ENCODE peak calls at places on chromosomes 7 and 10, in four cellular contexts. B is neuronal stem cell, J is IMR-90, T is H9. H is an unnamed sample.

GRCh38 chr10:92222603-92223275 is 68.1 kb downstream of the CPEB3 start:
- DNase-seq in T (no peak), J (peak; percentile 75), B (no peak), H (no peak)

GRCh38 chr7:99679400-99680191 is at the start of gene CYP3A5:
- DNase-seq in B (no peak), J (no peak), T (no peak), H (no peak)

GRCh38 chr10:2981361-2981801 is 86.0 kb upstream of the PFKP start:
- DNase-seq in J (no peak), B (no peak), T (peak; percentile 41), H (no peak)

GRCh38 chr10:70588852-70589570 is 13.5 kb downstream of the PRF1 start:
- DNase-seq in J (no peak), B (no peak), T (no peak), H (no peak)

GRCh38 chr10:51498424-51498823 is 201.0 kb downstream of the CSTF2T start:
- DNase-seq in J (no peak), B (no peak), T (no peak), H (no peak)

GRCh38 chr7:16695621-16696237 is 49.7 kb downstream of the BZW2 start:
- DNase-seq in T (no peak), J (peak; percentile 73), B (peak; percentile 18), H (peak; percentile 85)

GRCh38 chr7:24049296-24049695 is 234.7 kb upstream of the NPY start:
- DNase-seq in J (no peak), T (no peak), B (no peak), H (no peak)

GRCh38 chr10:125562737-125563136 is 120.2 kb downstream of the TEX36 start:
- DNase-seq in T (peak; percentile 52), J (no peak), B (no peak), H (no peak)

GRCh38 chr7:145224775-145225174 is 388.9 kb upstream of the TPK1 start:
- DNase-seq in T (peak; percentile 33), B (no peak), J (no peak), H (no peak)

GRCh38 chr7:135188298-135188984 is 17.9 kb upstream of the CYREN start:
- DNase-seq in T (no peak), J (no peak), B (no peak), H (no peak)
- H3K27ac ChIP-seq in T (no peak overlapping the region), J (no peak overlapping the region), B (no peak overlapping the region), H (no peak overlapping the region)

GRCh38 chr10:128031216-128031615 is 95.0 kb downstream of the MKI67 start:
- DNase-seq in J (no peak), B (no peak), T (no peak), H (no peak)
- H2BK120ac ChIP-seq in J (no peak overlapping the region), B (no peak overlapping the region), T (no peak overlapping the region), H (no peak overlapping the region)

DNA sequence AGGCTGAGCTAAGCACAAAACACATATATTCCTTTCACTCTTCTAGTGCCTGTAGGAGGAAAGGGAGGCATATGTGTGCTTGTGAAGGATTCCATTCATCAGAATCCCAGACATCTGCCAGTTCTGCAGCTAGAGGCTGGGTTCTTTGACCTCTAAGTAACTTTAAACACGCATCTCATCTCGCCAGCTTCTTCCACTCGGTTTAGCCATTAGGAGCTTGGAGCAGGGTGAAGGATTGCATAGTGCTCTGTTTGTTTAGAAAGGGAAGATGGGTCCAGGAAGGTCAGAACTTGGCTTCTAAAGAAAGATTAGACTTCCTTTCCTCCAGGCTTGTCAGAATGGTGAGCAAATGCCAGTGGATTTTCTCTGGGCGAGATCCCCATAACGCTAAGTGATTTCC is 43.6 kb downstream of the HK1 start:
- DNase-seq in B (no peak), J (peak; percentile 52), T (no peak), H (no peak)
- H3K4ac ChIP-seq in B (no peak overlapping the region), J (no peak overlapping the region), T (no peak overlapping the region), H (peak overlapping the region; percentile 34)

GRCh38 chr10:25678220-25678619 is 255.8 kb upstream of the MYO3A start:
- DNase-seq in T (no peak), J (no peak), B (no peak), H (no peak)

GRCh38 chr10:25683291-25683690 is 250.7 kb upstream of the MYO3A start:
- DNase-seq in B (no peak), J (no peak), T (no peak), H (no peak)

GRCh38 chr10:25678666-25679065 is 255.4 kb upstream of the MYO3A start:
- DNase-seq in T (no peak), B (no peak), J (no peak), H (no peak)

DNA sequence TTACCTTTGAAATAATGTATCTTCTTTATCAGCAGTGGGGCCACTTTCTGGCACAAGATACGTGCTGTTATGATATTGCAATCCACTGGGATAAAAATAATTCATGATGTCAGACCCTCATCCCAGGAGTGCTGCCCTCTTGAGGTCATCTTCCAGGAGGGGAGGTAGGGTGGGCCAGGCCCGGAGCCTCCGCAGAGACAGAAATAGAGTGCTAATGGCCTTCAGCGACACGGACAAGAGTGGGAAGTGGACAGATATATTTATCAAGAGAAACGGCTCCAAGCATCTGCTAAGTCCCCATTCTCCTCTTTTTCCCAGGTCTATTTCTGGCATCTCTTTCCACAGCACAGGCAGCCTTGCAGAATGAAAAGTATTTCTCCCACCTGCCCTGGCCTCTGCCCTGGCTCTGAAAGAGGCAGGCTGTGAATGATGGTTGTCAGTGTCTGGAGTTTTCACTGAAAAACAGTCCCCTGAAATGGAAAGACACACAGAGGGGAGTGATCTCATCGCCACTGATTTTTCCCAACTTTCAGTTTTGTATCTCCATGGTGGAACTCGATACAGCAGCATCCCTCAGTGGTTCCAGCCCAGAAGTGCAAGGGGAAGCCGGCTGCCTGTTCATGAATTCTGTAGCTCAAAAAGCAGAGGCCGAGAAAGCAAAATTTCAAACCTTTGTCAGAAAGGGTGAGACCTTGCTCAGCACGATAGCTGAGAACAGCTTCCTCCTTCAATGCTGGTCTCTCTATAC is 251.7 kb upstream of the MYO3A start:
- DNase-seq in B (peak; percentile 23), J (no peak), T (no peak), H (no peak)
- H3K27ac ChIP-seq in B (peak overlapping the region; percentile 17), J (no peak overlapping the region), T (no peak overlapping the region), H (no peak overlapping the region)

DNA sequence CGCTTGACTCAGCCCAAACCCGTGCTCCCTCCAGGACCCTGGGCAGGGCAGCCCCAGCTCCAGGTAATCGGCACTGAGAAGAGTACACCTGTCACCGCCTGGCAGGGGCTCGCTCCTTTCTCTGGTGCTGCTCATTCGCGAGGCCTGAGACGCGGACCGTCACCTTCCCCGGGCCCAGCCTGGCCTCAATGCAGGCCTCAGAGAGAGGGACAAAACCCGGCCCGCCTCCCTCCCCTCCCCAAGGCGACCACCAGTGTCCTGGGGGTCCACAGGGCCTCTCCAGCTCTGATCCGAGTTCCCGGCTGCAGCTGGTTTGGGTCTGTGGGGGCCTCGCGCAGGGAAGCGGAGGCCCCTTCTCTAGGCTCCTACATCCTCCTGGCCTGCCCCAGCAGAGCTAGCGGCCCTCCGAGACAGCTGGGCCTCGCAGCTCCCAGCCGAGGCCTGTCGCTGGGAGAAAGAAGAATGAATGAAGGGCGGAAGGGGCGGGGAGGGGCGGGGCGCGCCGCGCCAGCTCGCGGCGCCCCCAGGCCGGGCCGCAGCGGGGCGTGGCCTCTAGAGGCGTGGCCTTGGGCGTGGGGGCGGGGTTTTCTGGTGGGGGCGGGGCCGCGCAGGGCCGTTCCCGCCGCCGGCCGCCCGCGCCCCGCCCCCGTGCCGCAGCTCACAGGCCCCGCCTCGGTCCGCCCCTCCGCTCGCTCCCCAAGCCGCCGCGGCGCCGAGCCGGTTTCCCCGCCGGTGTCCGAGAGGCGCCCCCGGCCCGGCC is at the start of gene LIMK1:
- DNase-seq in T (peak; percentile 90), B (peak; percentile 84), J (peak; percentile 79), H (peak; percentile 52)
- H2BK120ac ChIP-seq in T (no peak within 1 kb of the TSS), B (peak within 1 kb of the TSS; percentile 21), J (peak within 1 kb of the TSS; percentile 69), H (peak within 1 kb of the TSS; percentile 45)

DNA sequence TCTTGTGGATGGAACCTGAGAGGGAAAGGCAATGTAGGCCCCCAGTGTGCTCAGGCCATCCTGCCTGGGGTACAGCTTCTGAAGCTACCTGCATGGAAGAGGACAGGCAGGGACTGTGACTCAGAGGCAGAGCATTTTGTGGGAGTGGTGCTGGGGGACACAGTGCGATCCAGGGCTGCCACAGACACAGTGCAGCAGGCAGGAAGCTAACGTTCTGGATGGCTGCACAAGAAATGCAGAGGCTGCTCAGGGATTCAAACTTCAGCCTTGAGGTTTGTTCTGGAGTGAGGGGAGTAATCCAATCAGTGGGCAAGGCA is 648.0 kb upstream of the IGFBP3 start:
- DNase-seq in T (no peak), B (no peak), J (no peak), H (peak; percentile 47)
- H3K4ac ChIP-seq in T (no peak overlapping the region), B (no peak overlapping the region), J (peak overlapping the region; percentile 49), H (no peak overlapping the region)

DNA sequence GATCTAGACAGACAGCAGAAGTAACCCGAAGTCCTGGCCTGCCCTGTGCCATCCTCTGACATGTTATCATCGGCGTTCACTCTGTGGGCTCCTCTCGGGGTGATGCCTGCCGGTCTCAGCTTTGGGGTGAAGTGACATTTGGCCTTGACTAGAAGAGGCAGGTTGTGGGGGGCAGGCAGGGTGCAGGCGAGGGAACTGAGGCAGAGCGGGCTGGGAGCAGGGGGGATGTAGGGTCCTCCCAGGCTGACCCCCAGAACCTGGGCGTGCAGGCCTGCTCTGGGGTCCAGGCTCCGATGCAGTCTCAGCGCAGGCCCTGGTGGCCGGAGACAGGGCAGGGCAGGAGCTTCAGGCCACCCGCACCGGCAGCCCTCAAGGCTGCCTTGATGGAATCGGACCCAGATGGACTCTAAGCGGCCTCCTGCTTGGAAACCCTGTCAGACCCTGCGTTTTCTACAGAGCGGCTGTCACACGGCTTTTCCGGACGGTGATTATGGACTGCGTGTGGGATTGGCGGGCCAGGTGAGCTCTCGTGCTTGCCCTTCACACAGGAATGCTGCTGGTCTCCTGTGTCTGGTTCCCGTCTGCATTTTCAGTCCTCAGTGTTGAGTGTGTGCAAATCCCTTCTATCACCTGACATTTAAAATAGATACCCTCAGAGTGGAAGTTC is 842 bp upstream of the JAKMIP3 start:
- DNase-seq in B (no peak), T (no peak), J (no peak), H (no peak)
- H3K27ac ChIP-seq in B (no peak overlapping the region), T (no peak overlapping the region), J (peak overlapping the region; percentile 84), H (no peak overlapping the region)

H was measured in trophoblast cell.